ENCODE peak calls at places on chromosomes 4 and X, in six cellular contexts. L is HFFc6, E is PC-3, K is AG10803, T is left ventricle myocardium inferior, H is GM20000. R is an unnamed sample.

GRCh38 chr4:138398297-138398696 is 156.1 kb upstream of the SLC7A11 start:
- DNase-seq in E (no peak), H (no peak), T (no peak), L (no peak), K (no peak), R (no peak)

GRCh38 chr4:142474398-142475087 is 371.6 kb downstream of the INPP4B start:
- DNase-seq in L (no peak), H (no peak), T (no peak), E (peak; percentile 98), K (no peak), R (no peak)

GRCh38 chrX:82218361-82218760 is 1016.5 kb downstream of the SH3BGRL start:
- DNase-seq in H (peak; percentile 3), L (no peak), E (peak; percentile 55), K (peak; percentile 0), T (no peak), R (no peak)

GRCh38 chr4:10704050-10704810 is 19.7 kb upstream of the CLNK start:
- DNase-seq in L (no peak), H (no peak), K (no peak), E (no peak), T (no peak), R (no peak)

GRCh38 chr4:142443469-142443868 is 402.6 kb downstream of the INPP4B start:
- DNase-seq in H (no peak), E (no peak), T (no peak), K (no peak), L (no peak), R (no peak)

GRCh38 chr4:139782926-139783542 is 117.4 kb downstream of the MGST2 start:
- DNase-seq in K (no peak), H (no peak), T (no peak), L (no peak), E (no peak), R (no peak)

GRCh38 chr4:2248044-2248780 is 6.3 kb upstream of the HAUS3 start:
- DNase-seq in L (no peak), E (no peak), H (peak; percentile 10), K (no peak), T (no peak), R (no peak)

GRCh38 chr4:68906238-68907137 is 45.1 kb downstream of the UGT2A3 start:
- DNase-seq in H (no peak), T (no peak), K (no peak), E (no peak), L (no peak), R (no peak)

GRCh38 chrX:55187281-55187680 is 32.9 kb upstream of the PAGE5 start:
- DNase-seq in E (peak; percentile 26), H (no peak), L (no peak), K (no peak), T (no peak), R (no peak)

GRCh38 chr4:10115271-10115656 is 1.3 kb downstream of the WDR1 start:
- DNase-seq in T (no peak), H (no peak), K (peak; percentile 69), L (peak; percentile 63), E (peak; percentile 31), R (no peak)

GRCh38 chr4:17153572-17153971 is 255.1 kb upstream of the LDB2 start:
- DNase-seq in H (no peak), E (no peak), T (no peak), K (no peak), L (no peak), R (no peak)

GRCh38 chr4:133316874-133317273 is 167.8 kb downstream of the PCDH10 start:
- DNase-seq in E (no peak), H (no peak), L (no peak), T (no peak), K (no peak), R (no peak)

GRCh38 chr4:175891863-175892262 is 79.8 kb upstream of the GPM6A start:
- DNase-seq in K (peak; percentile 8), H (peak; percentile 3), L (peak; percentile 1), E (peak; percentile 67), T (no peak), R (no peak)

GRCh38 chr4:98181815-98182214 is 38.5 kb upstream of the STPG2 start:
- DNase-seq in H (no peak), E (no peak), L (no peak), T (no peak), K (peak; percentile 11), R (no peak)

GRCh38 chr4:629916-630641 is 4.7 kb downstream of the PDE6B start:
- DNase-seq in H (no peak), E (no peak), K (no peak), T (peak; percentile 5), L (no peak), R (no peak)

GRCh38 chr4:153346563-153346962 is 2.1 kb downstream of the MND1 start:
- DNase-seq in E (no peak), L (no peak), T (no peak), H (no peak), K (peak; percentile 15), R (no peak)

GRCh38 chr4:153346031-153346430 is 1.5 kb downstream of the MND1 start:
- DNase-seq in K (no peak), L (no peak), H (no peak), T (no peak), E (no peak), R (no peak)

GRCh38 chr4:153345011-153345981 is 808 bp downstream of the MND1 start:
- DNase-seq in E (peak; percentile 50), L (peak; percentile 52), T (no peak), H (peak; percentile 58), K (peak; percentile 67), R (peak; percentile 69)

GRCh38 chr4:153342751-153343552 is 1.5 kb upstream of the MND1 start:
- DNase-seq in H (no peak), L (no peak), E (no peak), K (no peak), T (no peak), R (no peak)

DNA sequence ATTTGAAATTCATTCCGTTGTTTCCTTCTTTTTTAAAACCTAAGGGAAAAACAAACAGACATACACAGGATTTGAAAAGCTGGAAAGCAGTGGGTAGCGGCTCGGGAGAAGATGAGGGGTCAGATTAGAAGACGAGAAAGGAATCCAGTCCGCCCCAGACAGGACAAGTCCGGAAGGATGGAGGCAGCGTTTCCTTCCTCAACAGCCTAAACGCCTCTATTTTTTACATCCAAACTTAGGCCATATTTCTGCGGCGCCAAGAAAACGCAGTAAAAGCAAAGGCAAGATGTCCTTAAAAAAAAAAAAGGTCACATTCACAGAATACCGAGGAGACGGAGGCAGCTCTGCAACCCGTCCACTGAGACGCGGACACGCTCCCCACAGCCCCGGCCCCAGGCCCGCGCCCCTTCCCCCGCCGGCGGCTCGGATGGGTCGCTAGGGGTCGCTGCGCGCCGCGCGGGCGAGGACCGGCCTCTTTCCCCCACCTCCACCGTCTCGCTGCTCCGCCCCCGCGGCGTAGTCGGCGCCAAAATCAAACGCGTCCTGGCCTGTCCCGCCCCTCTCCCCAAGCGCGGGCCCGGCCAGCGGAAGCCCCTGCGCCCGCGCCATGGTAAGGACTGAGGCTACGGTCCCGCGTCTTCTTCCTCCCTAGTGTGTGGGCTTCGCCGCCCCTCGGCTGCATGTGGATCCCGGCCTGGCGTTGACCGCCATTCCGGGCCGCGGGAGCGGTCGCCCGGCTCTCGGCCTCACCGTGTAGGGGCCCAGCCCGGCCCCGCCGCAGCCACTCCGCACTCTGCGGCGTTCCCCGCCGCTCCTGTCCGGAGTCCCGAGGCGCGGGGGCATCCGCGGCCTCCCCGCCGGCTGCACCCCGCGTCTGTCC is at the start of gene MND1:
- DNase-seq in E (peak; percentile 81), H (peak; percentile 95), T (peak; percentile 82), K (peak; percentile 65), L (peak; percentile 66), R (peak; percentile 94)
- TF ChIP-seq CTCF in E (peak; percentile 78), H (peak; percentile 64), T (peak; percentile 98), K (peak; percentile 52), L (peak; percentile 98), R (peak; percentile 100)

GRCh38 chr4:131427000-131427399 is 1722.1 kb upstream of the PCDH10 start:
- DNase-seq in H (no peak), K (no peak), L (no peak), E (no peak), T (no peak), R (no peak)

GRCh38 chr4:131426023-131426758 is 1722.9 kb upstream of the PCDH10 start:
- DNase-seq in K (no peak), H (peak; percentile 15), T (no peak), L (no peak), E (no peak), R (no peak)

DNA sequence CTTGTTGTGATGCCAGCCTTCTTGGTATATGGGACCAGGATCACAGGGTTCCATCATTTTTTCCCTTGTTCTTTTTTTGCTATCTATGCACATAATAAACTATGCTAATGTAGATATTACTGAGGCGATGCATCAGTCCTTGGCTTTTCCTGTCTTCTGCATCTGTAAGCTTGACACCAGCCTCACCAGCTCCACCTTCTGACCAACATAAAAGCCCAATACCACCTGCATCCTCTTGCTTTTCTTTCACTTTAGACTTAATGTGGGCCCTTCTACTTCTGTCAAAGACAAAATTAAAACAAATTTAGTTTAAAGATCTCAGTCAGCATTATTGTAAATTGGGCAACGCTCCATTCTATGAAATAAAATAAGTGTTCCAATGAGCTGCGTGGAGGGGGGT is 1718.8 kb upstream of the PCDH10 start:
- DNase-seq in E (peak; percentile 10), K (no peak), T (no peak), H (no peak), L (no peak), R (no peak)
- TF ChIP-seq CTCF in E (peak; percentile 5), K (no peak), T (no peak), H (peak; percentile 12), L (no peak), R (no peak)

GRCh38 chrX:24264383-24264782 is 49.5 kb downstream of the SUPT20HL2 start:
- DNase-seq in H (no peak), T (no peak), K (no peak), E (peak; percentile 64), L (no peak), R (no peak)

GRCh38 chrX:24260827-24261550 is 52.9 kb downstream of the SUPT20HL2 start:
- DNase-seq in T (no peak), L (no peak), E (no peak), H (peak; percentile 11), K (peak; percentile 70), R (peak; percentile 54)

GRCh38 chrX:24262309-24262708 is 51.6 kb downstream of the SUPT20HL2 start:
- DNase-seq in L (no peak), H (no peak), K (no peak), E (no peak), T (no peak), R (no peak)

GRCh38 chrX:24257011-24257410 is 56.9 kb downstream of the SUPT20HL2 start:
- DNase-seq in T (no peak), L (no peak), E (no peak), K (no peak), H (no peak), R (no peak)

DNA sequence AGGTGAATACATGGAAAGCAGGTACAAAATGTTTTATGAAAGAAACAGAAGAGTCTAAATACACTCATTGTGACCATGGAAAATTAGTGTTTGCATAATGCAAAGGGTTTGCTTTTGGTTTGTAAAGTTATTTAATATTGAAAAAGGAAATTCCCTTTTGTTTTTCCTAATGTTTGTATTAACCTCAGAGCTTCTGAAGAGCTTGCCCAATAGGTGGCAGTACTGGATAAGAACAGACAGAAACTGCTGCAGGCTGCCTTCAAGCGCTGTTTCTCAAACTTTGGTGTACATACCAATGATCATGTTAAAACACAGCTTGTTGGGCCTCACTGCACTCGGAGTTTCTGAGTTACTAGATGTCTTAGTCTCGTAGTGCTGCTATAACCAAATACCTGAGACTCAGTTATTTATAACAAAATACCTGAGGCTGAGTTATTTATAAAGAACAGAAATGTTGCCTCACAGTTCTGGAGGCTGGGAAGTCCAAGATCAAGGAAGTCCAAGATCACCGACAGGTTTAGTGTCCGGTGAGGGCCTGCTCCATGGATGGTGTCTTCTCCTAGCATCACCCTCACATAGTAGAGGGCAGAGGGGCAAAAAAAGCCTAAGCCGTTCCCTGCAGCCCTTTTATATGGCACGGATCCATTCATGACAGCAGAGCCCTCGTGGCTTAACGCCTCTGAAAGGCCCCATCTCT is 54.2 kb downstream of the SUPT20HL2 start:
- DNase-seq in H (peak; percentile 13), T (no peak), L (peak; percentile 42), E (peak; percentile 67), K (peak; percentile 74), R (peak; percentile 43)
- TF ChIP-seq CTCF in H (peak; percentile 28), T (peak; percentile 63), L (peak; percentile 77), E (peak; percentile 83), K (peak; percentile 73), R (peak; percentile 37)

GRCh38 chr4:5858020-5858769 is 34.7 kb downstream of the CRMP1 start:
- DNase-seq in T (no peak), H (no peak), E (no peak), K (no peak), L (no peak), R (no peak)
- TF ChIP-seq CTCF in T (no peak), H (no peak), E (no peak), K (no peak), L (no peak), R (no peak)

R was measured in activated CD8-positive, alpha-beta T cell treated with anti-CD3 and anti-CD28 coated beads for 36 hours.